ENCODE peak calls at places on chromosomes 12 and 14, in four cellular contexts. Z is OCI-M1, N is astrocyte of the cerebellum, T is foreskin melanocyte. M is an unnamed sample.

GRCh38 chr12:57479376-57480115 is at the start of gene ARHGAP9:
- DNase-seq in N (no peak), Z (no peak), T (no peak), M (peak)

GRCh38 chr12:46266869-46267617 is 1.8 kb downstream of the SLC38A1 start:
- DNase-seq in N (no peak), T (no peak), Z (no peak), M (peak)

GRCh38 chr14:37252434-37252833 is 54.7 kb downstream of the MIPOL1 start:
- DNase-seq in Z (no peak), N (no peak), T (no peak), M (no peak)

GRCh38 chr14:77125275-77126073 is 16.1 kb downstream of the ZDHHC22 start:
- DNase-seq in T (no peak), N (no peak), Z (no peak), M (no peak)

GRCh38 chr12:56528836-56529235 is 7.2 kb downstream of the RBMS2 start:
- DNase-seq in T (no peak), N (no peak), Z (no peak), M (no peak)

GRCh38 chr14:65462411-65462810 is 49.9 kb downstream of the FUT8 start:
- DNase-seq in Z (peak), N (peak), T (no peak), M (no peak)

GRCh38 chr12:62426095-62426488 is 40.5 kb upstream of the MON2 start:
- DNase-seq in T (no peak), Z (no peak), N (peak), M (no peak)

GRCh38 chr12:40692617-40693502 is 621 bp downstream of the CNTN1 start:
- DNase-seq in Z (no peak), N (no peak), T (no peak), M (no peak)

GRCh38 chr12:69055706-69056105 is 122.7 kb upstream of the CPM start:
- DNase-seq in N (no peak), Z (no peak), T (no peak), M (no peak)

GRCh38 chr12:120190386-120190785 is 4.1 kb downstream of the GCN1 start:
- DNase-seq in N (no peak), T (no peak), Z (no peak), M (no peak)

GRCh38 chr12:101795013-101795412 is 35.7 kb downstream of the GNPTAB start:
- DNase-seq in N (no peak), Z (peak), T (no peak), M (no peak)

GRCh38 chr12:127389923-127390322 is 877.0 kb upstream of the TMEM132C start:
- DNase-seq in T (no peak), N (peak), Z (no peak), M (no peak)

GRCh38 chr14:96424104-96424989 is 32.4 kb downstream of the AK7 start:
- DNase-seq in Z (peak), N (peak), T (peak), M (peak)

GRCh38 chr14:54493293-54493692 is 4.5 kb upstream of the GMFB start:
- DNase-seq in T (no peak), N (no peak), Z (no peak), M (no peak)

GRCh38 chr14:56004807-56005579 is 113.2 kb upstream of the PELI2 start:
- DNase-seq in T (peak), N (peak), Z (peak), M (peak)

GRCh38 chr12:46024099-46024498 is 33.7 kb upstream of the SCAF11 start:
- DNase-seq in Z (no peak), T (no peak), N (no peak), M (no peak)

GRCh38 chr12:121713257-121714155 is 954 bp downstream of the TMEM120B start:
- DNase-seq in T (no peak), N (no peak), Z (peak), M (no peak)

GRCh38 chr12:54040148-54040494 is 7.3 kb downstream of the HOXC5 start:
- DNase-seq in Z (peak), N (no peak), T (no peak), M (no peak)

GRCh38 chr12:115947696-115948062 is 329.8 kb downstream of the MED13L start:
- DNase-seq in Z (no peak), N (no peak), T (no peak), M (no peak)

GRCh38 chr14:75373616-75374015 is 54.2 kb upstream of the JDP2 start:
- DNase-seq in N (no peak), T (peak), Z (no peak), M (no peak)

GRCh38 chr12:52361553-52361952 is 5.7 kb downstream of the KRT85 start:
- DNase-seq in N (no peak), Z (no peak), T (no peak), M (no peak)

GRCh38 chr12:3655331-3655900 is 97.5 kb downstream of the CRACR2A start:
- DNase-seq in N (no peak), T (no peak), Z (no peak), M (peak)

GRCh38 chr12:132559652-132560420 is 50.5 kb downstream of the LRCOL1 start:
- DNase-seq in T (no peak), Z (peak), N (no peak), M (peak)

GRCh38 chr12:9248435-9248834 is 40.2 kb upstream of the PZP start:
- DNase-seq in Z (no peak), N (no peak), T (no peak), M (no peak)

GRCh38 chr12:107337354-107338095 is 244.2 kb upstream of the CRY1 start:
- DNase-seq in Z (no peak), T (no peak), N (no peak), M (peak)

GRCh38 chr14:43665570-43666267 is 841.4 kb downstream of the FSCB start:
- DNase-seq in T (no peak), N (no peak), Z (no peak), M (no peak)

GRCh38 chr14:90137807-90138206 is 76.0 kb downstream of the KCNK13 start:
- DNase-seq in N (no peak), Z (no peak), T (no peak), M (no peak)

GRCh38 chr12:72995616-72996015 is 723.4 kb downstream of the TRHDE start:
- DNase-seq in N (no peak), Z (peak), T (no peak), M (no peak)

GRCh38 chr12:5307065-5307464 is 124.8 kb upstream of the NTF3 start:
- DNase-seq in T (no peak), Z (no peak), N (no peak), M (no peak)

GRCh38 chr12:34306133-34306830 is 284.0 kb downstream of the ALG10 start:
- DNase-seq in N (no peak), Z (no peak), T (no peak), M (no peak)

GRCh38 chr12:124588689-124589318 is 21.4 kb upstream of the NCOR2 start:
- DNase-seq in N (no peak), T (peak), Z (peak), M (peak)

GRCh38 chr14:104394606-104394910 is 185.0 kb upstream of the C14orf180 start:
- DNase-seq in N (no peak), Z (no peak), T (no peak), M (no peak)

GRCh38 chr12:109759076-109759420 is 45.4 kb downstream of the FAM222A start:
- DNase-seq in Z (no peak), N (no peak), T (no peak), M (peak)

GRCh38 chr14:106039400-106039799 is 513.0 kb downstream of the TMEM121 start:
- DNase-seq in N (no peak), T (no peak), Z (peak), M (peak)

GRCh38 chr12:16939871-16940306 is 333.9 kb upstream of the LMO3 start:
- DNase-seq in N (peak), Z (peak), T (peak), M (peak)

M was measured in activated naive CD4-positive, alpha-beta T cell treated with anti-CD3 and anti-CD28 coated beads for 36 hours.